ENCODE peak calls at places on chromosomes 11 and 22, in nine cellular contexts. X is H54, U is suprapubic skin, J is esophagus squamous epithelium, C is esophagus muscularis mucosa, I is spleen, V is IMR-90, P is GM12878, Z is HCT116. L is an unnamed sample.
A peak's percentile ranks its signal among the peaks of the same experiment; 100 is the strongest.

GRCh38 chr22:27507935-27508504 is 293.5 kb downstream of the MN1 start:
- DNase-seq in X (no peak), U (no peak), J (no peak), C (no peak), I (no peak), V (peak; percentile 66), P (no peak), Z (no peak), L (no peak)

GRCh38 chr11:2214527-2215229 is 43.1 kb upstream of the TH start:
- DNase-seq in X (no peak), U (no peak), J (no peak), C (no peak), I (peak; percentile 51), V (no peak), P (no peak), Z (no peak), L (no peak)

GRCh38 chr11:23211221-23211620 is 350.9 kb upstream of the CCDC179 start:
- DNase-seq in X (no peak), U (no peak), J (no peak), C (no peak), I (no peak), V (no peak), P (no peak), Z (no peak), L (no peak)

GRCh38 chr11:75198278-75198948 is 42.2 kb upstream of the TPBGL start:
- DNase-seq in X (no peak), U (no peak), J (no peak), C (no peak), I (no peak), V (no peak), P (no peak), Z (no peak), L (no peak)

GRCh38 chr11:113818426-113818825 is 38.8 kb downstream of the CLDN25 start:
- DNase-seq in X (no peak), U (no peak), J (no peak), C (no peak), I (no peak), V (no peak), P (no peak), Z (no peak), L (peak; percentile 21)

GRCh38 chr11:1028616-1029015 is 7.9 kb downstream of the MUC6 start:
- DNase-seq in X (no peak), U (no peak), J (no peak), C (no peak), I (no peak), V (no peak), P (no peak), Z (no peak), L (no peak)

GRCh38 chr11:11871991-11872401 is 30.2 kb downstream of the USP47 start:
- DNase-seq in X (no peak), U (no peak), J (no peak), C (no peak), I (no peak), V (no peak), P (no peak), Z (no peak), L (no peak)

GRCh38 chr22:26648011-26648497 is 9.3 kb upstream of the MIAT start:
- DNase-seq in X (no peak), U (no peak), J (no peak), C (no peak), I (peak; percentile 84), V (no peak), P (no peak), Z (no peak), L (peak; percentile 18)

GRCh38 chr11:27161071-27161470 is 120.5 kb downstream of the BBOX1 start:
- DNase-seq in X (no peak), U (no peak), J (no peak), C (no peak), I (no peak), V (peak; percentile 68), P (no peak), Z (no peak), L (no peak)

GRCh38 chr11:16792426-16792825 is 54.0 kb downstream of the C11orf58 start:
- DNase-seq in X (no peak), U (no peak), J (no peak), C (no peak), I (peak; percentile 23), V (no peak), P (no peak), Z (no peak), L (no peak)

GRCh38 chr22:41197808-41198585 is 7.1 kb upstream of the L3MBTL2 start:
- DNase-seq in X (peak; percentile 43), U (no peak), J (no peak), C (no peak), I (no peak), V (no peak), P (no peak), Z (no peak), L (peak; percentile 48)

GRCh38 chr11:86248609-86249008 is 4.1 kb downstream of the EED start:
- DNase-seq in X (no peak), U (no peak), J (no peak), C (no peak), I (no peak), V (no peak), P (no peak), Z (no peak), L (no peak)

GRCh38 chr22:17820879-17821439 is 46.7 kb upstream of the BID start:
- DNase-seq in X (no peak), U (no peak), J (no peak), C (no peak), I (no peak), V (no peak), P (no peak), Z (no peak), L (no peak)

GRCh38 chr11:70399681-70400112 is 1.4 kb downstream of the CTTN start:
- DNase-seq in X (peak; percentile 94), U (peak; percentile 87), J (no peak), C (peak; percentile 96), I (no peak), V (peak; percentile 97), P (no peak), Z (peak; percentile 87), L (peak; percentile 74)

GRCh38 chr11:111176603-111177002 is 68.9 kb upstream of the POU2AF2 start:
- DNase-seq in X (no peak), U (no peak), J (no peak), C (no peak), I (no peak), V (no peak), P (peak; percentile 33), Z (no peak), L (no peak)

GRCh38 chr22:38923463-38924196 is 33.8 kb upstream of the APOBEC3A start:
- DNase-seq in X (peak; percentile 79), U (no peak), J (no peak), C (no peak), I (no peak), V (peak; percentile 85), P (no peak), Z (peak; percentile 91), L (no peak)

GRCh38 chr11:27698872-27699241 is 1.4 kb downstream of the BDNF start:
- DNase-seq in X (peak; percentile 69), U (peak; percentile 86), J (no peak), C (no peak), I (peak; percentile 84), V (peak; percentile 92), P (peak; percentile 23), Z (peak; percentile 82), L (peak; percentile 68)

DNA sequence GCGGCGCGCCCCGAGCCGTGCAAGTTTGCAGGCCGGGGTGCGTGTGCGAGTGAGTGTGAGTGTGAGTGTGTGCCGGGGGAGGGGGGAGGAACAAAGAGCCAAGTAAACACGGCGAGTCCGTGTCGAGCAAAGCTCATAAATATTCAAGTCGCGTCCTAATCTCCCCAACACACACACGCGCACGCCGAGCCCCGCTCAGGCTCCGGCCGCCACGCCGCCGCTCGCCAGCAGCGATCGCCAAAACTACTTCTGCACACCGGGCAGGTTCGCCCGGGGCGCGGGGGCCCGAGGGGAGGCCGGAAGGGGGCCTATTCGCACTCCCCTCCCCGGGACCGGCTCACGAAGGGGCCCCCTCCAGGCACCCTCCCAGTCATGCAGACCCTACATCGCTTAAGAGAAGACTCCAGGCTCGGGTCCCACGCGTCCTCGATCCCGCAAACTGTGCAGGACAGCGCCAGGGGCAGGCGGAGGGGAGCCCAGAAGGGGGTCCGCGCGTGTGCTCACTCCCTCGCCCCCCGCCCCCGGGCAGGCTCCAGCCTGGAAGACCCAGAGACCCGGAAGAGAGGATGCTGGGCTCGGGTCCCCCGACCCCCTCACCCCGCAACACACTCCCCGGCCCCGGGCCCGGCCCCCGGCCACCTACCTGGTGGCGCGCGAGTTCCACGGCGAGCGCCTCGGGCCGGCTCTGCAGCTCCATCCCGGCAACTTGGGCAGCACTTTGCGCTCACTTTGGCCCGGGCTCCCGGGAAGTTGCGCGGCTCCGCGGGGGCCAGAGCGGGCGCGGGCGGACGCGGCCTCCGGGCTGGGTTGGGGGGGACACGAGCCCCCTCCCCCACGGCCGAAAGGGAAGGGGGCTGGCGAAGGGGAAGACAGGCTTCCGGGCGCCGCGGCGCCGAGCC is 703 bp downstream of the PHF21B start:
- DNase-seq in X (no peak), U (no peak), J (no peak), C (no peak), I (no peak), V (no peak), P (no peak), Z (no peak), L (peak; percentile 16)
- TF ChIP-seq POLR2A in X (no peak), U (no peak), J (no peak), C (no peak), I (no peak), V (no peak), P (no peak), Z (no peak), L (no peak)

DNA sequence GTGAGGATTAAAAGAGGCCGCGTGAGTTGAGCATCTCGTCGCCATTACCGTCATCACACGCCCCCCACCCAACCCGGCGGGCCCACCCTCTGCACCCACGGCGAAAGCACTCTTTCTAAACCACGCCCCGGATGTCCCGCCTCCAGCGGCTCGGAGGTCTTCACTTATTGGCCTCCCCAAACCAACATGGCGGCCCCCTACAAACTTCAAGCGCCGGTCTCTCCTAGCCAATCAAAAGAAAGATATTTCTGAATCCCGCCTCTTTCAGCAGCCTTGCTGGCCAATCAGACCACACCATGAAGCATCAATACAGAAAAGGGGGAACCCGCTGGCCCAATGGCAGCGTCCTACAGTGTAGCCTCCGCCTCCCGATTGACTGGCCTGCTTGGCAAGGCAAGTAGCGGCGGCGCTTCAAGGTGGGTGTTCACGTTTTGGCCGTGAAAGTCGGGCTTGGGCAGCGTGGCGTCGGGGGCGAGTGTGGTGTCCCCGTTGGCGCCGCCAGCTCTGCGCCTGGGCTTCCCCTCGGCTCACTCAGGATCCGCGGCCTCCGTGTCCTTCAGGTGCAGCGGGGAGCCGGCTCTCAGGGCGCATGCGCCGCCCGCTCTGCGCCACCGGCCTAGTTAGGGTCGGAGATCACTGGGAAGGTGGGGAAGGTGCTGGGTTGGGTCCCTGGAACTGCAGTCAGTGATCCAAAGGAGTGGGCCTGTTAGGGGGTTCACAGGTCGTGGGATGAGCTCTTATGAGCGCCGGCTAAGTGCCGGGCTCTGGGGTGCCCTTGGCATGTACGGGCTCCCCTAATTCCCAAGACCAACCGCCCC is at the start of gene NDUFS8:
- DNase-seq in X (peak; percentile 94), U (peak; percentile 99), J (peak; percentile 92), C (peak; percentile 99), I (peak; percentile 98), V (peak; percentile 99), P (peak; percentile 97), Z (peak; percentile 99), L (peak; percentile 99)
- TF ChIP-seq POLR2A in X (peak; percentile 53), U (no peak), J (no peak), C (no peak), I (no peak), V (no peak), P (peak; percentile 92), Z (peak; percentile 71), L (peak; percentile 84)

GRCh38 chr11:65873280-65874156 is 918 bp upstream of the EFEMP2 start:
- DNase-seq in X (peak; percentile 93), U (peak; percentile 98), J (peak; percentile 66), C (peak; percentile 98), I (peak; percentile 98), V (peak; percentile 90), P (peak; percentile 87), Z (peak; percentile 83), L (peak; percentile 95)
- TF ChIP-seq POLR2A in X (peak; percentile 93), U (peak; percentile 45), J (no peak), C (peak; percentile 75), I (peak; percentile 43), V (peak; percentile 53), P (peak; percentile 83), Z (no peak), L (peak; percentile 82)

GRCh38 chr11:64186205-64187165 is 514 bp downstream of the STIP1 start:
- DNase-seq in X (no peak), U (no peak), J (no peak), C (no peak), I (no peak), V (peak; percentile 2), P (no peak), Z (no peak), L (no peak)
- TF ChIP-seq POLR2A in X (peak; percentile 83), U (no peak), J (no peak), C (no peak), I (no peak), V (no peak), P (peak; percentile 16), Z (no peak), L (no peak)